ENCODE peak calls at places on chromosomes 4 and X, in seven cellular contexts. P, Q, U, B, T, Y and Z are unnamed samples.

GRCh38 chr4:37631551-37631950 is 54.6 kb downstream of the RELL1 start:
- DNase-seq in P (no peak), Q (no peak), U (peak; percentile 86), B (no peak), T (no peak), Y (peak; percentile 62), Z (no peak)

GRCh38 chr4:77199276-77199675 is 42.3 kb downstream of the CCNG2 start:
- DNase-seq in P (no peak), Q (no peak), U (no peak), B (no peak), T (no peak), Y (no peak), Z (no peak)

GRCh38 chrX:101550825-101551767 is 749 bp downstream of the ARMCX1 start:
- DNase-seq in P (peak; percentile 51), Q (no peak), U (peak; percentile 57), B (no peak), T (no peak), Y (peak; percentile 54), Z (peak; percentile 82)

GRCh38 chr4:11769425-11769824 is 340.7 kb upstream of the HS3ST1 start:
- DNase-seq in P (no peak), Q (no peak), U (peak; percentile 78), B (no peak), T (no peak), Y (no peak), Z (peak; percentile 66)

GRCh38 chr4:152805818-152806217 is 26.1 kb downstream of the ARFIP1 start:
- DNase-seq in P (no peak), Q (no peak), U (no peak), B (no peak), T (no peak), Y (no peak), Z (no peak)

GRCh38 chrX:33277046-33277445 is 65.7 kb upstream of the DMD start:
- DNase-seq in P (no peak), Q (no peak), U (no peak), B (no peak), T (no peak), Y (no peak), Z (no peak)

GRCh38 chrX:41334866-41335589 is 1.1 kb downstream of the DDX3X start:
- DNase-seq in P (peak; percentile 71), Q (peak; percentile 30), U (peak; percentile 75), B (peak; percentile 79), T (no peak), Y (peak; percentile 50), Z (peak; percentile 83)

GRCh38 chr4:142348489-142349076 is 497.5 kb downstream of the INPP4B start:
- DNase-seq in P (no peak), Q (no peak), U (no peak), B (no peak), T (no peak), Y (no peak), Z (no peak)

GRCh38 chr4:83527671-83528070 is 8.2 kb upstream of the GPAT3 start:
- DNase-seq in P (no peak), Q (no peak), U (no peak), B (no peak), T (no peak), Y (no peak), Z (no peak)

GRCh38 chr4:98643760-98644159 is 14.7 kb downstream of the TSPAN5 start:
- DNase-seq in P (no peak), Q (no peak), U (no peak), B (no peak), T (no peak), Y (no peak), Z (no peak)

GRCh38 chr4:113116414-113117345 is 67.2 kb downstream of the ANK2 start:
- DNase-seq in P (no peak), Q (no peak), U (no peak), B (no peak), T (no peak), Y (no peak), Z (peak; percentile 33)

GRCh38 chr4:106329027-106329618 is 12.8 kb downstream of the AIMP1 start:
- DNase-seq in P (no peak), Q (no peak), U (no peak), B (no peak), T (no peak), Y (no peak), Z (no peak)

GRCh38 chrX:41031256-41031967 is 53.8 kb upstream of the USP9X start:
- DNase-seq in P (peak; percentile 30), Q (no peak), U (no peak), B (no peak), T (no peak), Y (no peak), Z (no peak)

GRCh38 chr4:175127314-175127713 is 209.2 kb downstream of the ADAM29 start:
- DNase-seq in P (no peak), Q (no peak), U (no peak), B (no peak), T (no peak), Y (no peak), Z (no peak)

GRCh38 chr4:145177511-145177905 is 2.9 kb downstream of the OTUD4 start:
- DNase-seq in P (no peak), Q (no peak), U (peak; percentile 24), B (no peak), T (no peak), Y (no peak), Z (no peak)

GRCh38 chr4:108926058-108926457 is 163.2 kb upstream of the ETNPPL start:
- DNase-seq in P (no peak), Q (no peak), U (no peak), B (no peak), T (no peak), Y (no peak), Z (no peak)

GRCh38 chr4:81807927-81808672 is 336.4 kb upstream of the RASGEF1B start:
- DNase-seq in P (no peak), Q (no peak), U (no peak), B (no peak), T (no peak), Y (no peak), Z (no peak)

GRCh38 chrX:122783918-122784317 is 400.2 kb upstream of the GRIA3 start:
- DNase-seq in P (no peak), Q (no peak), U (no peak), B (no peak), T (no peak), Y (no peak), Z (no peak)

GRCh38 chr4:87251104-87251503 is 30.7 kb upstream of the KLHL8 start:
- DNase-seq in P (no peak), Q (no peak), U (no peak), B (no peak), T (no peak), Y (peak; percentile 17), Z (peak; percentile 68)

GRCh38 chrX:10175317-10175871 is 18.6 kb downstream of the CLCN4 start:
- DNase-seq in P (no peak), Q (no peak), U (peak; percentile 52), B (no peak), T (no peak), Y (no peak), Z (no peak)

DNA sequence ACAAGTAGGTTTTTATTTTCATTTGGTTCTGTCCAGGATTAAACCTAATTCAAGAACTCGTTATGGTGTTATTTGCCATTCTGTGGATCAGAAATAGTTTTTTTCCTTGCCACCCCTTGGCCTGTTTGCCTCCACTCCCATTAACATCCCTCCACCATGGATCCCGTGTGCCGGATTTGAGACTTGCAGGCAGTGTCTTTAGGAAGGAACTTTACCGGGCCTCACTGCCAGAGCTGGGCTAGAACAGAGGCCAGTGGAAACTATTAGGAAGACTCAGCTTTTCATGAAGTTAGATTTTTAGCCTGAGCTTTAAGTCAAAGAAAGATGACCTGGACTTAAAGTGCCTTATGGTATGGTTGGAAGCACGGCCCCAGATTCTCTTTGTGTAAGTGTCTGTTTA is 2.4 kb downstream of the KLHL2 start:
- DNase-seq in P (no peak), Q (no peak), U (no peak), B (no peak), T (no peak), Y (no peak), Z (no peak)
- H3K4me3 ChIP-seq in P (no peak overlapping the region), Q (no peak overlapping the region), U (no peak overlapping the region), B (no peak overlapping the region), T (no peak overlapping the region), Y (no peak overlapping the region), Z (no peak overlapping the region)

GRCh38 chrX:70169281-70169680 is 8.0 kb upstream of the DGAT2L6 start:
- DNase-seq in P (no peak), Q (no peak), U (no peak), B (no peak), T (no peak), Y (no peak), Z (no peak)
- H3K4me1 ChIP-seq in P (no peaks in the 10 kb centered on the region), Q (no peaks in the 10 kb centered on the region), U (no peaks in the 10 kb centered on the region), B (no peaks in the 10 kb centered on the region), T (no peaks in the 10 kb centered on the region), Y (peaks cover 6% of the 10 kb centered on the region), Z (no peaks in the 10 kb centered on the region)

DNA sequence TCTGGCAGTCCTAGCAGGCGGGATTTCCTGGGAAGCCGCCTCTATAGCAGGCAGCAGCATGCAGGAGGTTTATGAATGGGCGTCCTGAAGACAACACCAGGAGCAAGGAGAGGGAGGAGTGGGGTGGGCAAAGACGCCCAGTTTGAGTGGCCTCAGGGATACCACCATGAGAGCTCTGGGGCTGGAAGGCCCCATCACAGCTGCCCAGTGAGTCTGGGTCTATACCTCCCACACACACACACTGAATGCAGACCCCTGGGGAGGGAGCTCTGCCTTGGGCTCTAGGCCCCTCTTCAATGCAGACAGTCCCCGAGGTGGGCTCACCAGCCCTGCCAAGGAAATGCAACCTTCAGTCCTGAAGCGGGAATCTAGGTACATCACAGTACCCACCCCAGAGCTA is 98.6 kb downstream of the AFAP1 start:
- DNase-seq in P (no peak), Q (no peak), U (no peak), B (no peak), T (no peak), Y (no peak), Z (no peak)
- H3K27ac ChIP-seq in P (no peak overlapping the region), Q (no peak overlapping the region), U (peak overlapping the region; percentile 14), B (no peak overlapping the region), T (no peak overlapping the region), Y (peak overlapping the region; percentile 83), Z (no peak overlapping the region)

DNA sequence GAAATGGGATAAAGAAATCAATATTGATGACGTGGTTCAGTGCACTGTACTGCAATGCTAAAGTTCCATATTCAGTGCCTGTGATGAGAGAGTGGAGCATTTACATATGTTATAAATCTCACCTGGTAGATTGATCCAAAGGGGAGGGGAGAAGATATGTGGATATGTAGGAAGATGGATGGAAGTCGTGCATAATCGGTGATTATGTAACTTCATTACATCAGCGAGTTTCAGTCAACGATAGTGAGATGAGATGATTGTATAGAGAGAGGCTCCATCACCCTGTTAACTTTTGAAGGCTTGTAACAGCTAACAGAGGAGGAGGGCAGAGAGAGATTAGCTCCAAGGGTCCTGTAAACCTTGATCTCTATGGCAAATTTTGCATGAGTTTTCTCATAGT is 1.8 kb downstream of the IL1RAPL1 start:
- DNase-seq in P (no peak), Q (no peak), U (no peak), B (no peak), T (no peak), Y (no peak), Z (no peak)
- H3K4me3 ChIP-seq in P (no peak overlapping the region), Q (no peak overlapping the region), U (no peak overlapping the region), B (no peak overlapping the region), T (no peak overlapping the region), Y (peak overlapping the region; percentile 66), Z (peak overlapping the region; percentile 58)

GRCh38 chrX:110403436-110403835 is 44.8 kb downstream of the RTL9 start:
- DNase-seq in P (no peak), Q (no peak), U (no peak), B (no peak), T (no peak), Y (no peak), Z (no peak)
- H3K4me1 ChIP-seq in P (no peaks in the 10 kb centered on the region), Q (no peaks in the 10 kb centered on the region), U (no peaks in the 10 kb centered on the region), B (no peaks in the 10 kb centered on the region), T (no peaks in the 10 kb centered on the region), Y (no peaks in the 10 kb centered on the region), Z (no peaks in the 10 kb centered on the region)